ENCODE peak calls at places on chromosomes 1 and 21, in nine cellular contexts. Y, V, E, N, R, T, W, F and Q are unnamed samples.

GRCh38 chr1:64942648-64943047 is 23.7 kb downstream of the JAK1 start:
- DNase-seq in V (no peak), E (no peak), F (no peak), N (no peak), Y (no peak), R (no peak), W (no peak), T (no peak), Q (no peak)

GRCh38 chr1:64469977-64470669 is at the start of gene CACHD1:
- DNase-seq in T (peak), W (peak), F (peak), E (peak), N (peak), Y (peak), V (peak), R (peak), Q (peak)

GRCh38 chr1:97849350-97850339 is 71.2 kb downstream of the DPYD start:
- DNase-seq in E (peak), R (peak), W (no peak), Y (no peak), F (no peak), N (no peak), V (no peak), T (peak), Q (no peak)

GRCh38 chr1:64900916-64901315 is 65.4 kb downstream of the JAK1 start:
- DNase-seq in T (no peak), F (no peak), V (no peak), R (no peak), Y (no peak), N (no peak), W (no peak), E (no peak), Q (no peak)

GRCh38 chr1:201649776-201650607 is 111.1 kb downstream of the NAV1 start:
- DNase-seq in N (peak), F (peak), R (peak), T (peak), Y (no peak), W (peak), E (no peak), V (peak), Q (no peak)

GRCh38 chr21:45644041-45644906 is 749 bp downstream of the PCBP3 start:
- DNase-seq in E (no peak), N (no peak), V (no peak), F (no peak), W (peak), T (peak), Y (peak), R (no peak), Q (no peak)

GRCh38 chr1:167016090-167016750 is 27.1 kb downstream of the MAEL start:
- DNase-seq in F (no peak), T (no peak), E (no peak), R (no peak), V (no peak), W (no peak), Y (no peak), N (no peak), Q (no peak)

GRCh38 chr1:186535388-186536133 is 74.6 kb upstream of the PDC start:
- DNase-seq in T (peak), F (no peak), V (no peak), Y (no peak), W (no peak), R (peak), N (no peak), E (peak), Q (no peak)

GRCh38 chr1:178408869-178409268 is 87.9 kb downstream of the CLEC20A start:
- DNase-seq in W (no peak), E (peak), R (peak), F (no peak), N (no peak), Y (no peak), V (no peak), T (peak), Q (no peak)

GRCh38 chr1:174995916-174996315 is 3.8 kb upstream of the CACYBP start:
- DNase-seq in W (no peak), F (no peak), N (no peak), V (no peak), Y (no peak), R (peak), T (no peak), E (no peak), Q (no peak)

DNA sequence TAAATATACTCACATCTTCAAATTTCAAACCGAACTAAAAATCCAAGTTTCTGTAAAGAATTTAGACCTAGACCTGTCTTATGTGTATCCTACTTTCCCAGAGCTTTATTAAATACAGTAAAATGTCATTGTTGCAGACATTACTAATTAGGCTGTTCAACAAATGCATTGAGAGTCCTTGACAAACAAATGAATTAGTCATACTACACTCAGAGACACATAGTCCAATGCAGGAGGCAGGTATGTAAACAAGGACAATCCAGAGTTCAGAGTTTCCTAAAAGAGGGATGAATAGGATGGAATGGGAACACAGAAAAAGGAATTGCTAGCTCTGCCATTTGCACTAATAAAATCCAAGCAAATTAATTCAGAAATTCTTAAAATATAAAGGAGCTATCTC is 1.6 kb upstream of the EGLN1 start:
- DNase-seq in V (no peak), W (no peak), Y (no peak), N (no peak), R (no peak), T (peak), F (no peak), E (no peak), Q (no peak)
- H3K27ac ChIP-seq in V (no peak), W (peak), Y (no peak), N (peak), R (no peak), T (peak), F (no peak), E (no peak), Q (no peak)

DNA sequence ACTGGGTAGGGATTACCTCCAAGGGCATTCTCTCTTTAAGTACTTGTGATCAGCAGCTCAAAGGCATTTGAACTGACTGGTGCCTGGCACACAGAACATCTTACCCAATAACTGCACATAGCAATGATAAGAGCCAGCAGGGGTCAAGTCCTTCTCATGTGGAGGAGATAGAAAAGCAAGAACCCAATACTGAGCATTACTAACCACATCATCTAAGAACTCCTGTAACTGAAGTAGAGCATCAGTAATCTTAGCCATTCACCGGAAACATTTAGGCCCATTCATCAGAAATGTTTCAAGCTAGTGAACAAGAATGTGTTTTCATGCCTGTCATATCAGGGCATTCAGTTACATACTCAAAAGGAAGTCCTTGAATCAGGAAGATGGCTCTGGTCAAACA is 33.6 kb upstream of the THEM4 start:
- DNase-seq in W (no peak), V (no peak), F (no peak), Y (no peak), E (no peak), T (no peak), N (no peak), R (no peak), Q (no peak)
- H3K27ac ChIP-seq in W (peak), V (no peak), F (no peak), Y (no peak), E (no peak), T (no peak), N (no peak), R (no peak), Q (no peak)

GRCh38 chr1:205701405-205701804 is 21.1 kb upstream of the SLC45A3 start:
- DNase-seq in R (no peak), N (no peak), W (no peak), F (no peak), T (no peak), E (no peak), V (no peak), Y (no peak), Q (no peak)
- H3K27ac ChIP-seq in R (no peak), N (no peak), W (no peak), F (no peak), T (no peak), E (no peak), V (no peak), Y (no peak), Q (no peak)

GRCh38 chr1:200620273-200621131 is at the start of gene KIF14:
- DNase-seq in W (peak), N (peak), R (peak), V (peak), E (peak), Y (peak), T (peak), F (peak), Q (peak)

GRCh38 chr1:200624679-200625335 is 4.3 kb upstream of the KIF14 start:
- DNase-seq in F (no peak), N (no peak), Y (no peak), V (peak), R (no peak), T (no peak), W (no peak), E (no peak), Q (no peak)

GRCh38 chr1:200625381-200625824 is 4.9 kb upstream of the KIF14 start:
- DNase-seq in N (no peak), R (peak), W (no peak), V (no peak), Y (no peak), T (no peak), F (no peak), E (peak), Q (no peak)

DNA sequence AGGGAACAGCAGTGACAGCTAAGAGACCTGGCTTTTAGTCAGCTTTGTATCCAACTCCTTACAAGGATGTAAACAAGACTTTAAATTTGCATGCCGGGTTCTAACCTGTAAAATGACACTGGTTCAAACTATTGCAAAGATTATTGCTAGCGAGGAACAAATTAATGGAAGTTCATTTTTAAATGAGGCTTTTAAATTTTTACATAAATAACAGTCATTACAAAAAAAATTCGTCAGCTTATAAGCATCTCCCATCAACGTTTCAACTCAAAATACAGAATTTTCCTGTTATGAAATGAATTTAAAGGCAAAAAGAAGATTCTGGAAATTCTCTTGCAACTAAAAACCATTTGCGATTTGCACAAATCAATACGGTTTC is 668 bp downstream of the KIF14 start:
- DNase-seq in E (no peak), Y (no peak), W (no peak), T (peak), N (no peak), R (no peak), F (no peak), V (no peak), Q (no peak)
- H3K27ac ChIP-seq in E (peak), Y (no peak), W (no peak), T (peak), N (peak), R (no peak), F (no peak), V (no peak), Q (no peak)

GRCh38 chr1:59670662-59671061 is 144.1 kb upstream of the HOOK1 start:
- DNase-seq in E (no peak), F (no peak), N (no peak), R (no peak), V (no peak), T (no peak), Y (no peak), W (no peak), Q (no peak)
- H3K27ac ChIP-seq in E (no peak), F (peak), N (no peak), R (no peak), V (no peak), T (no peak), Y (no peak), W (no peak), Q (no peak)